ENCODE peak calls at places on chromosomes 4 and X, in five cellular contexts. K is foreskin fibroblast, S is lung, H is hepatocyte, X is esophagus squamous epithelium. M is an unnamed sample.

GRCh38 chrX:107659768-107660167 is 31.5 kb downstream of the PRPS1 start:
- DNase-seq in S (no peak), X (no peak), K (peak), H (peak), M (no peak)

GRCh38 chr4:7232061-7232616 is 39.8 kb downstream of the SORCS2 start:
- DNase-seq in X (no peak), K (no peak), H (no peak), S (no peak), M (no peak)

GRCh38 chr4:2087170-2087569 is 28.0 kb downstream of the NAT8L start:
- DNase-seq in X (no peak), H (no peak), K (peak), S (no peak), M (no peak)

GRCh38 chr4:123825596-123826291 is 429.1 kb downstream of the SPRY1 start:
- DNase-seq in H (no peak), X (no peak), S (no peak), K (peak), M (no peak)

GRCh38 chr4:80215449-80216052 is 18.2 kb downstream of the PRDM8 start:
- DNase-seq in X (no peak), K (peak), H (peak), S (no peak), M (no peak)

GRCh38 chr4:37983951-37984350 is 23.8 kb downstream of the PTTG2 start:
- DNase-seq in K (no peak), H (no peak), S (no peak), X (no peak), M (no peak)

GRCh38 chrX:74133156-74133796 is 170.7 kb upstream of the ZCCHC13 start:
- DNase-seq in S (no peak), H (peak), X (no peak), K (peak), M (peak)

GRCh38 chr4:173212379-173212778 is 43.8 kb downstream of the GALNT7 start:
- DNase-seq in X (no peak), S (no peak), K (no peak), H (no peak), M (no peak)

GRCh38 chr4:11546391-11547160 is 117.9 kb upstream of the HS3ST1 start:
- DNase-seq in H (no peak), X (no peak), K (no peak), S (no peak), M (no peak)

GRCh38 chr4:33369366-33369899 is 2649.3 kb downstream of the PCDH7 start:
- DNase-seq in X (no peak), K (peak), S (no peak), H (peak), M (peak)

GRCh38 chr4:168604496-168605373 is 107.9 kb downstream of the PALLD start:
- DNase-seq in S (no peak), X (no peak), H (peak), K (peak), M (peak)

GRCh38 chr4:912548-913279 is 19.4 kb downstream of the GAK start:
- DNase-seq in H (no peak), K (no peak), X (no peak), S (no peak), M (no peak)

GRCh38 chr4:113979157-113979972 is at the start of gene ARSJ:
- DNase-seq in H (peak), X (no peak), S (peak), K (peak), M (no peak)

GRCh38 chr4:95637047-95637600 is 88.4 kb upstream of the UNC5C start:
- DNase-seq in S (no peak), H (peak), X (no peak), K (no peak), M (no peak)

GRCh38 chr4:154073107-154073817 is 284.4 kb upstream of the SFRP2 start:
- DNase-seq in H (no peak), S (no peak), X (no peak), K (peak), M (peak)

GRCh38 chrX:118519411-118520205 is 24.0 kb downstream of the DOCK11 start:
- DNase-seq in X (no peak), H (no peak), S (no peak), K (peak), M (no peak)

GRCh38 chrX:104392350-104392749 is 137.6 kb upstream of the ESX1 start:
- DNase-seq in K (no peak), X (no peak), H (no peak), S (no peak), M (no peak)

GRCh38 chr4:93659629-93660028 is 168.9 kb upstream of the ATOH1 start:
- DNase-seq in H (no peak), S (no peak), X (no peak), K (peak), M (no peak)

GRCh38 chr4:25563071-25563564 is 92.5 kb upstream of the SLC34A2 start:
- DNase-seq in X (no peak), S (peak), H (no peak), K (no peak), M (no peak)

GRCh38 chr4:10461091-10461849 is 4.0 kb upstream of the ZNF518B start:
- DNase-seq in X (no peak), S (peak), H (peak), K (peak), M (no peak)

GRCh38 chr4:85084371-85085170 is 118.1 kb upstream of the WDFY3 start:
- DNase-seq in X (no peak), S (peak), K (peak), H (peak), M (peak)

GRCh38 chr4:139281212-139281611 is 1.2 kb upstream of the MGARP start:
- DNase-seq in K (no peak), X (no peak), H (no peak), S (no peak), M (no peak)

GRCh38 chr4:140038031-140038533 is 115.9 kb downstream of the MAML3 start:
- DNase-seq in X (no peak), S (no peak), K (peak), H (no peak), M (no peak)

GRCh38 chr4:84032372-84032771 is 466.7 kb downstream of the NKX6-1 start:
- DNase-seq in X (no peak), K (no peak), H (no peak), S (no peak), M (no peak)

GRCh38 chrX:22314692-22315091 is 42.0 kb downstream of the CBLL2 start:
- DNase-seq in X (no peak), H (no peak), K (no peak), S (no peak), M (no peak)

GRCh38 chrX:53312946-53313745 is 31.8 kb upstream of the IQSEC2 start:
- DNase-seq in S (peak), H (peak), K (peak), X (no peak), M (no peak)

GRCh38 chr4:8079031-8079885 is 79.4 kb downstream of the ABLIM2 start:
- DNase-seq in X (no peak), S (no peak), H (peak), K (no peak), M (no peak)

GRCh38 chr4:48071171-48071570 is 54.6 kb downstream of the NIPAL1 start:
- DNase-seq in H (peak), S (no peak), K (no peak), X (no peak), M (no peak)

GRCh38 chrX:153539171-153539978 is 21.9 kb downstream of the ATP2B3 start:
- DNase-seq in K (peak), H (peak), S (peak), X (no peak), M (no peak)

GRCh38 chrX:146055733-146056132 is 238.1 kb downstream of the SLITRK2 start:
- DNase-seq in S (no peak), H (no peak), X (no peak), K (no peak), M (no peak)

GRCh38 chr4:114163051-114163450 is 183.6 kb upstream of the ARSJ start:
- DNase-seq in X (no peak), S (no peak), H (no peak), K (peak), M (no peak)

GRCh38 chr4:4574792-4575191 is 32.9 kb upstream of the STX18 start:
- DNase-seq in X (peak), H (peak), K (peak), S (peak), M (peak)

GRCh38 chr4:133112641-133113040 is 36.5 kb upstream of the PCDH10 start:
- DNase-seq in K (no peak), X (no peak), S (no peak), H (no peak), M (no peak)

GRCh38 chr4:95545526-95545925 is 3.2 kb downstream of the UNC5C start:
- DNase-seq in S (no peak), K (no peak), X (no peak), H (no peak), M (no peak)

GRCh38 chr4:64899563-64899962 is 490.3 kb upstream of the TECRL start:
- DNase-seq in S (no peak), H (no peak), K (no peak), X (no peak), M (no peak)

GRCh38 chrX:54452920-54453319 is 12.7 kb downstream of the TSR2 start:
- DNase-seq in K (peak), X (no peak), S (no peak), H (peak), M (no peak)

GRCh38 chr4:6137027-6137746 is 63.2 kb downstream of the JAKMIP1 start:
- DNase-seq in K (no peak), H (no peak), X (no peak), S (no peak), M (no peak)

GRCh38 chrX:96563663-96564062 is 121.0 kb upstream of the DIAPH2 start:
- DNase-seq in S (no peak), H (peak), X (no peak), K (peak), M (peak)

GRCh38 chrX:48493890-48494364 is 14.9 kb upstream of the PORCN start:
- DNase-seq in H (peak), S (no peak), X (no peak), K (peak), M (no peak)

GRCh38 chr4:104015680-104016079 is 295.9 kb upstream of the TACR3 start:
- DNase-seq in X (no peak), K (no peak), S (no peak), H (peak), M (no peak)
- TF ChIP-seq CTCF in X (peak), K (no peak), S (no peak), H (peak), M (peak)

GRCh38 chr4:165874799-165875371 is 1.8 kb downstream of the TLL1 start:
- DNase-seq in S (no peak), H (peak), K (no peak), X (no peak), M (peak)
- H3K4me3 ChIP-seq in S (peak), H (peak), K (peak), X (peak), M (peak)

DNA sequence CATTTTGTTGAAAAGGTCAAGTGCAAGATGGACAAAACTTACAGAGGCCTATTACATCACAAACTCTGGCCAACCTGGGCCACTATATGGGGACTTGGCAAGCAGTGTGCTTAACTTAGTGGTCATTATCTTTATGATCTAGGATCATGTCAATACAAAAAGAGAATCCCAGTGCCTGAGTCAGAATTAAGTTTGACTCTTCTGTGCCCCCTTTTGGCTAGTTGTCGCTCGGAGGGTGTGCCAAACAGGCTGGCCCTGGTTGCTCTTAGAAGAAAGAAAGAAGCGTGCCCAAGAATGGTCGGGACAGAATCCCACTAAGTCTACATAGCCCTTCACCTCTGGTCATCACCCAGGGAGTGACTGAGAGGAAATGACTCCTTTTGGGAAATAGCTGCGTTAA is 100.1 kb downstream of the EIF4E start:
- DNase-seq in S (no peak), K (peak), H (no peak), X (no peak), M (no peak)
- TF ChIP-seq CTCF in S (no peak), K (no peak), H (no peak), X (peak), M (peak)

DNA sequence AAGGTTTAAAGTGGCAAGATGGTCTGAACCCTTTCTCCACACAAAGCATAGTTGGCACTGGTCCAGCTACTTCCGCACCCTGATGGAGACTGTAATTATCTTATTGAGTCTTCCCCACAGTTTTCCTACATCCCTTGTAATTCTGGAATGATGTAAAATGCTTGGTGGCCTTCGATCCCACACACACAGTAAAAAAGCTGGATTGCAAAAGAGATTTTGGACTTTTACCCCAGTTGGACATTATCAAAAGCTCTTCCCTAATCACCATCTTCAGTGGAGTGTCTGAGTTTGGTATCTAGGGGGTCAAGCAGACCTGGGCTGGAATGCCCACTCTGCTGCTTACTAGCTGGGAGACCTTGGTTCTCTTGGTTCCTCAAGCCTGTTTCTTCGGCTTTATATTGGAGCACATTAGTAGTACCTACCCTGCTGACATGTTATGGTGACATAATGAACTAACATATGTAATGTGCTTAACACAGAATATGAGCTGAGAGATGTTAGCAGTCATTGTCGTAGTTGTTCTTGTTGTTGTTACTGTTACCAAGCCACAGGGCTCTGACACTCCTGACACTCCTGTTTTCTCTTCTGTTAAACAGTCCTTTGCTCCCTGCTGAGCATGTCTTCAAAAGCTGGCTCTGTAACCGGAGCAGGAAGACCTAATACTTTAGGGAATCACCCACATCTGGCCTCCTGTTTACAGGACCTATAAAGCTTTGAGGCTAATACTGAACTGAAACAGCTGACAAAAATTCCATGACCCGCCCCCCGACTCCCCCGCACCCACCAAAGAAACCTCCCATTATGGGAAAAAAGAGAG is 4.8 kb downstream of the SRPX2 start:
- DNase-seq in H (peak), S (no peak), K (peak), X (no peak), M (no peak)
- H3K4me3 ChIP-seq in H (no peak), S (no peak), K (peak), X (no peak), M (no peak)

DNA sequence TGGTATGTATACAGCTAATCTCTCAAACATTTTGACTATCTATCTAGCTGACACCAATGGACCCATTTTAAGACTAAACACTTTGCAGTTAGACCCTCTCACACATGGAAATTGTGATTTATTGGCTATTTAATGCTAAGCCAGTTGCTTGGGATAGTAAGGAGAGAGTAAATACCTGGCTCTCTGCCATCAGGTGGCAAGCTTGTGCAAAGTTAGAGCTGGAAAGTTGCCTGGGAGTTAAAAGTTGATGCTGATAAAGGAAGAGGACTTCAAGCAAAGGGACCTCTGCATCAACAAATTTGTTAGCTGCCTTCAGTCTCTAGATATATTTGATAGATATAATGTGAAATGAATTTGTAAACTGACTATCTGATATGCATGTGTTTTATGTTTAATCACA is 61.1 kb downstream of the PACRGL start:
- DNase-seq in X (no peak), K (no peak), S (no peak), H (no peak), M (no peak)
- TF ChIP-seq CTCF in X (no peak), K (no peak), S (no peak), H (no peak), M (no peak)

GRCh38 chr4:39446842-39447573 is 11.7 kb downstream of the RPL9 start:
- DNase-seq in H (peak), K (peak), S (peak), X (peak), M (no peak)
- H3K4me3 ChIP-seq in H (peak), K (peak), S (no peak), X (peak), M (peak)

DNA sequence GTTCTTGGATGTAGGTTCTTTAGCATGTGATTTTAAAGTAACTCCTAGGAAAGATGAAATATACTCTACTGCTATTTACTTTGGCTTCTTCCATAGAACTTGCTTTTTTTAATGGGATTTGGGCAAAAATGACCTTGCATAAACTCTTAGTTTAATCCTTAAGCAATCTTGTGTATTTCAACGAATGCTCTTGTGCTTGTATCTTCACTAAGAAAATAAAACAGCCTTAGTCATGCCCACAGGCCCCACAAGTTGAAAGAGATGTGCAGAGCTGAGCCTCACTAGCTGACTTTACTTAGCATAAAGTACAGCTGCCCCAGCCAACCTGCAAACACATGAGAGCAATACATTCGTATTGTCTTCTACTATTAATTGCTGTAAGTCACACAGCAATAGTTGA is 1609.2 kb downstream of the STIM2 start:
- DNase-seq in K (no peak), S (no peak), X (no peak), H (no peak), M (no peak)
- TF ChIP-seq CTCF in K (no peak), S (no peak), X (no peak), H (no peak), M (no peak)

GRCh38 chrX:8730812-8731578 is 942 bp downstream of the ANOS1 start:
- DNase-seq in X (no peak), S (no peak), H (peak), K (peak), M (no peak)
- H3K4me3 ChIP-seq in X (peak), S (peak), H (peak), K (peak), M (peak)

GRCh38 chr4:125101706-125102105 is 213.0 kb upstream of the FAT4 start:
- DNase-seq in K (peak), S (no peak), H (no peak), X (no peak), M (no peak)

GRCh38 chr4:125091031-125091540 is 223.7 kb upstream of the FAT4 start:
- DNase-seq in X (no peak), H (no peak), K (no peak), S (no peak), M (no peak)

GRCh38 chr4:125097729-125098128 is 217.0 kb upstream of the FAT4 start:
- DNase-seq in K (peak), S (no peak), X (no peak), H (no peak), M (no peak)

GRCh38 chr4:125096662-125097061 is 218.1 kb upstream of the FAT4 start:
- DNase-seq in X (no peak), K (no peak), S (no peak), H (no peak), M (no peak)
- TF ChIP-seq CTCF in X (no peak), K (no peak), S (no peak), H (no peak), M (no peak)

GRCh38 chrX:149398027-149398426 is 107.1 kb downstream of the IDS start:
- DNase-seq in S (no peak), X (no peak), K (no peak), H (no peak), M (no peak)
- H3K4me3 ChIP-seq in S (no peak), X (no peak), K (no peak), H (no peak), M (no peak)

M was measured in epithelial cell of proximal tubule.